ENCODE peak calls at places on chromosomes 3 and 15, in six cellular contexts. I is H9, L is mesendoderm, V is mesenchymal stem cell, X is IMR-90, J is H1. H is an unnamed sample.

GRCh38 chr15:42992626-42993025 is 72.0 kb upstream of the TTBK2 start:
- DNase-seq in I (no peak), L (no peak), V (peak), X (no peak), J (no peak), H (no peak)

GRCh38 chr15:26682765-26683164 is 90.1 kb downstream of the GABRB3 start:
- DNase-seq in I (peak), L (peak), V (no peak), X (no peak), J (no peak), H (no peak)

GRCh38 chr3:104763007-104763406 is 603.7 kb upstream of the ALCAM start:
- DNase-seq in I (no peak), L (no peak), V (peak), X (peak), J (no peak), H (peak)

GRCh38 chr3:174776123-174776522 is 83.0 kb upstream of the NAALADL2 start:
- DNase-seq in I (no peak), L (no peak), V (peak), X (peak), J (no peak), H (no peak)

GRCh38 chr3:52959773-52960172 is 62.4 kb upstream of the STIMATE start:
- DNase-seq in I (no peak), L (no peak), V (no peak), X (peak), J (no peak), H (no peak)

GRCh38 chr15:40501487-40501886 is 30.7 kb downstream of the CHST14 start:
- DNase-seq in I (no peak), L (peak), V (no peak), X (no peak), J (no peak), H (no peak)

GRCh38 chr15:74604983-74605809 is 10.4 kb upstream of the CLK3 start:
- DNase-seq in I (no peak), L (no peak), V (no peak), X (no peak), J (no peak), H (no peak)

GRCh38 chr15:97679289-97679688 is 281.2 kb upstream of the ARRDC4 start:
- DNase-seq in I (no peak), L (no peak), V (no peak), X (no peak), J (no peak), H (no peak)

GRCh38 chr3:171585029-171585428 is 124.8 kb upstream of the TNIK start:
- DNase-seq in I (no peak), L (peak), V (no peak), X (no peak), J (no peak), H (no peak)

GRCh38 chr15:78984041-78984440 is 39.2 kb upstream of the CTSH start:
- DNase-seq in I (no peak), L (no peak), V (no peak), X (no peak), J (no peak), H (no peak)

GRCh38 chr15:60118146-60118545 is 114.0 kb downstream of the FOXB1 start:
- DNase-seq in I (peak), L (peak), V (no peak), X (no peak), J (no peak), H (no peak)

GRCh38 chr3:159643406-159643805 is 345.2 kb upstream of the IL12A start:
- DNase-seq in I (no peak), L (no peak), V (no peak), X (no peak), J (no peak), H (no peak)

GRCh38 chr3:76523337-76523736 is 516.6 kb upstream of the ROBO2 start:
- DNase-seq in I (no peak), L (no peak), V (peak), X (peak), J (no peak), H (no peak)

DNA sequence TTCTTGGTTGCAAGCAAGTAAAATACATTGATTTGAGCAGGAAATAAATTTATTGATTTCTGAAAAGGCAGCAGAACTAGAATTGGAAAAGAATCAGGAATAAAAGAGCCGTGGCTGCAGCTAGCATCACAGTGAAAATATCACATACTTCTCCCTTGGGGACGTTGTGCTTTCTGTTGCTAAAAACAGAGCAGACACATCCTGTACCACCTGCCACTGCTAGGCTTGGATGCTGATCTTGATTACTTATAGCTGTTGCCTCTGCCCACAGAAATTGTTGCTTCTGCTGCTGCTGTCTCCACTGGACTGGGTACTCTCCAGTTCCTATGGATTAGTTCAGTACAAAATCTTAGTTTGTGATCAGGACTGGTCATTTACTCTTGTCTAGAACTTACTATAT is 283.8 kb downstream of the C3orf38 start:
- DNase-seq in I (no peak), L (no peak), V (no peak), X (no peak), J (no peak), H (no peak)
- H2BK15ac ChIP-seq in I (no peak), L (no peak), V (no peak), X (no peak), J (no peak), H (no peak)

GRCh38 chr3:114758828-114759709 is 388.0 kb downstream of the ZBTB20 start:
- DNase-seq in I (no peak), L (no peak), V (peak), X (peak), J (no peak), H (no peak)
- H3K4me2 ChIP-seq in I (no peak), L (no peak), V (peak), X (peak), J (no peak), H (no peak)

DNA sequence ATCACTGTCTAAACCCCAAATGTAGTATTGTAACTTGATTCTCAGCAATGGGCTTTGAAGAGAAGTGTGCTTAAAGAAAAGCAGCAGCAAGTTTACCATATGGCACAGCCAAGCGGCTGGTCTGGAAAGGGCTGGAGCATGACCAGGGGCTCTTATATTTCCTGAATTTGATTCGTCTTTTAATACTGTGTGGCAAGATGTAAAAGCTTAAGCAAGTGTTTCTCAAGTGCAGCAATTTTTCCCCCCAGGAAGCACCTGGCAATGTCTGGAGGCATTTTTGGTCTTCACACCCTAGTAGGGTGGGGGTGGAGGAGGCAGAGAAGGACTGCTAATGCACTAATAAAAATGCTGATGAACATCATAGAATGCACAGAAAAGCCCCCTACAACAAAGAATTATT is 397.9 kb downstream of the NTRK3 start:
- DNase-seq in I (no peak), L (no peak), V (no peak), X (no peak), J (no peak), H (no peak)
- H2AK5ac ChIP-seq in I (no peak), L (no peak), V (no peak), X (no peak), J (no peak), H (no peak)

GRCh38 chr3:129047553-129047839 is 13.1 kb upstream of the GP9 start:
- DNase-seq in I (no peak), L (no peak), V (no peak), X (no peak), J (no peak), H (no peak)
- H2BK15ac ChIP-seq in I (no peak), L (no peak), V (no peak), X (no peak), J (no peak), H (no peak)

DNA sequence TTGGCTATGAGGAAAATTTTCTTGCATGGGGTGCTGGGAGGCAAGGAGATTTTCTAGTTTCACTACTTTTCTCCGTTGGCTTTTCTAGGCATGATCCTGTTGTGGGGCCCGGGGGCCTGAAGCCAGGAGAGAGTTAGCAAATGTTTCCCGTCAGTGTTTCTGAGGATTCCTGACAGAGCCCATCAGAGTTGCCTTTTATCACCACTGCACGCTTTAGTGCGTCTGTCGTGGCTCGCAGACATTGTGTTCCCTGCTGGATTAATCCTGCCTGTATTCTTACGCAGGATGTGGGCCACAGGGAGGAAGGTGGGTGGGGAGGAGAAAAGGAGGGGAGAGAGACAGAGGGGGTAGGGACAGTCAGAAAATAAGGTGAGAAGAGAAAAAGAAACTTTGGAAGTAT is 18.1 kb upstream of the BOC start:
- DNase-seq in I (no peak), L (peak), V (peak), X (no peak), J (no peak), H (peak)
- H3K4me2 ChIP-seq in I (no peak), L (no peak), V (peak), X (peak), J (no peak), H (no peak)

DNA sequence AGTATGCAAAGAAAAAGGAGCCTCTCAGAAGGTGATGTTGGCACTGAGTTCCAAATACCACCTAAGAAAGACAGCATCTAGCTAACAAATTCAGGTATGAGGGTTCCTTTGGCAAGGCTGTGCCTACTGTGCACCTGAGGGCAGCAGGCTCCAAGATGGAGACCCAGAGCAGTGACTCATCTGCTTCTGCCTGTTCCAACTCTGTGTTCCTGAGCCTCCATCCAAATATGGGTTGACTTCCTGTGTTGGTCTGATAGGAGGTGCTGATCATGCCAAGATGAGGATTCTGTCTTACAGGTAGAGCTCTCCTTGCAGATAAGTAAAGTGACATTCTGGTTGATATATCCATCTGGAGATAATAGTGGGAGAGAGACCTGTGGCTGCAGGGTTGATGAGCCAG is 26.0 kb downstream of the SV2B start:
- DNase-seq in I (no peak), L (peak), V (no peak), X (no peak), J (no peak), H (no peak)
- H2AK5ac ChIP-seq in I (no peak), L (no peak), V (no peak), X (no peak), J (no peak), H (no peak)

DNA sequence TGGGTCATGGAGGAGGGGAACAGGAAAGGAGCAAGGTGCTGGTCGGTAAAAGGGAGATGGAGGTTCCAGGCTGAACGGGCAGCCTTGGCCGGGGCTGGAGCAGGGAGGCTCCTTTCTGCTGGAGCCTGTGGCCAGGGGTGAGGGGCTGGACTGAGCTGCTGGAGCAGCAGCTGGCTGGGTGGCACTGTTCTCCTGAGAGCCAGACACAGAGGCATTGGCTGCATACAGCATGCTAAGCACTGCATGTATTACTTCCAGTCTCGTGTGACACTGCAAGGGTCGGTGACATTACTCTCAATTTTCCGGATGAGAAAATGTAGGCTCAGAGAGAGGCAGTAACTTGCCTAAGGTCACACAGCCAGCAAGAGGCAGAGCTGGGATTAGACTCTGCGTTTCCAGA is 42.3 kb downstream of the RGMA start:
- DNase-seq in I (no peak), L (no peak), V (no peak), X (no peak), J (no peak), H (no peak)
- H2BK15ac ChIP-seq in I (no peak), L (no peak), V (no peak), X (no peak), J (no peak), H (no peak)

DNA sequence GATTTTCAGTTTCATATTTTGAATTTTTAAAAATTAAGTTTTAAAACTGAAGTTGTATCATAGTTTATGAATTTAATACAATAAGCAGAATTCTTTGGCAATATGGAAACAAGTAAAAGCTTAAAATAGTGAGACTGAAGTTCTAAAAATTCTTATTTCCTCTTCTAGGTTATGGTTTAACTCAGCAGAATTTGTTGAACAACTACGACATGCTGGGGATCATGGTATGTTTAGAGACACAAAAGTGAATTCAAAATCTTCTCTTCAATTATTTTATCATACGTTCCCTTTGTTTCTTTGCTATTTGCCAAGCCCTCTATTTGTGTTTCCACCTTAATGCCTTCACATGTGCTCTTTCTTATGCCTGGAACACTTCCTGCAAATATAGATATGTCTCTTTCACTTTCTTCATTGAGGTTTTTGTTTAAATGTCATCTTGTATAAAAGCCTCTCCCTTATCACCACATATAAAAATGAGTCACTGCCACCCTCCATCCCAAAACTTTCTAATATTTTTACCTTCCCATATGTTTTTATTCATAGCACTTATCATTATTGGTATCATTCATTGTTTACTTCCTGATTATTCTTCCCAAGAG is 6.3 kb downstream of the SUCNR1 start:
- DNase-seq in I (no peak), L (no peak), V (no peak), X (no peak), J (no peak), H (no peak)
- H3K4me2 ChIP-seq in I (no peak), L (no peak), V (no peak), X (no peak), J (no peak), H (no peak)

GRCh38 chr3:186598108-186598784 is 14.6 kb upstream of the AHSG start:
- DNase-seq in I (no peak), L (peak), V (no peak), X (peak), J (no peak), H (no peak)

GRCh38 chr3:186598794-186599141 is 14.1 kb upstream of the AHSG start:
- DNase-seq in I (no peak), L (no peak), V (no peak), X (no peak), J (no peak), H (no peak)

GRCh38 chr3:186600896-186601295 is 12.0 kb upstream of the AHSG start:
- DNase-seq in I (no peak), L (no peak), V (no peak), X (no peak), J (no peak), H (no peak)

GRCh38 chr3:186599785-186600166 is 13.1 kb upstream of the AHSG start:
- DNase-seq in I (no peak), L (no peak), V (no peak), X (no peak), J (no peak), H (no peak)

GRCh38 chr3:186599142-186599784 is 13.6 kb upstream of the AHSG start:
- DNase-seq in I (no peak), L (no peak), V (no peak), X (no peak), J (no peak), H (no peak)
- H2AK5ac ChIP-seq in I (no peak), L (no peak), V (no peak), X (no peak), J (no peak), H (no peak)

GRCh38 chr3:124763644-124764358 is 33.5 kb downstream of the UMPS start:
- DNase-seq in I (no peak), L (no peak), V (no peak), X (no peak), J (no peak), H (no peak)
- H2BK15ac ChIP-seq in I (no peak), L (no peak), V (no peak), X (no peak), J (no peak), H (no peak)